ENCODE peak calls at places on chromosomes 12 and 14, in five cellular contexts. K is foreskin fibroblast, T is Peyer's patch, Y is cardiac muscle cell, W is OCI-LY7. Z is an unnamed sample.
A peak's percentile ranks its signal among the peaks of the same experiment; 100 is the strongest.

GRCh38 chr12:6092784-6093722 is 31.4 kb downstream of the VWF start:
- DNase-seq in K (peak; percentile 95), Y (no peak), T (peak; percentile 81), W (no peak), Z (no peak)

GRCh38 chr14:24785698-24786097 is 151.7 kb upstream of the GZMB start:
- DNase-seq in K (no peak), Y (no peak), W (no peak), T (no peak), Z (no peak)

GRCh38 chr14:98952595-98953325 is 319.2 kb downstream of the BCL11B start:
- DNase-seq in K (peak; percentile 15), W (no peak), T (no peak), Y (no peak), Z (no peak)

GRCh38 chr12:124338448-124338847 is 43.6 kb downstream of the RFLNA start:
- DNase-seq in T (no peak), K (no peak), W (no peak), Y (no peak), Z (no peak)

GRCh38 chr12:103846415-103846814 is 5.4 kb upstream of the NT5DC3 start:
- DNase-seq in K (no peak), Y (no peak), W (no peak), T (no peak), Z (no peak)

GRCh38 chr14:68468437-68469207 is 324.2 kb downstream of the ZFP36L1 start:
- DNase-seq in W (no peak), K (peak; percentile 37), T (peak; percentile 73), Y (no peak), Z (peak; percentile 4)

GRCh38 chr12:103036581-103037214 is 79.2 kb downstream of the ASCL1 start:
- DNase-seq in T (no peak), W (no peak), Y (no peak), K (no peak), Z (no peak)

GRCh38 chr12:131493068-131493826 is 217.6 kb upstream of the SFSWAP start:
- DNase-seq in W (no peak), Y (no peak), T (no peak), K (no peak), Z (no peak)

GRCh38 chr12:42372154-42372791 is 46.3 kb downstream of the PPHLN1 start:
- DNase-seq in T (no peak), K (peak; percentile 59), Y (peak; percentile 65), W (peak; percentile 76), Z (peak; percentile 55)

GRCh38 chr12:115966376-115966775 is 311.1 kb downstream of the MED13L start:
- DNase-seq in Y (no peak), T (no peak), K (no peak), W (no peak), Z (no peak)

GRCh38 chr14:80434574-80435321 is 223.4 kb upstream of the DIO2 start:
- DNase-seq in T (no peak), Y (no peak), W (no peak), K (no peak), Z (no peak)

GRCh38 chr12:117064049-117064448 is 35.2 kb downstream of the TESC start:
- DNase-seq in W (no peak), K (no peak), Y (no peak), T (no peak), Z (no peak)

GRCh38 chr12:47818701-47819543 is 781 bp downstream of the HDAC7 start:
- DNase-seq in T (peak; percentile 83), Y (peak; percentile 56), K (peak; percentile 76), W (peak; percentile 64), Z (no peak)

GRCh38 chr12:82407481-82407880 is 49.2 kb downstream of the METTL25 start:
- DNase-seq in T (no peak), K (no peak), Y (no peak), W (no peak), Z (no peak)

GRCh38 chr12:130398089-130398848 is 60.6 kb downstream of the PIWIL1 start:
- DNase-seq in K (no peak), T (no peak), W (no peak), Y (no peak), Z (no peak)

GRCh38 chr12:126663304-126664094 is 1598.3 kb downstream of the AACS start:
- DNase-seq in W (peak; percentile 32), Y (peak; percentile 30), K (peak; percentile 7), T (no peak), Z (no peak)

GRCh38 chr12:24172031-24172772 is 222.7 kb upstream of the SOX5 start:
- DNase-seq in T (no peak), K (no peak), Y (no peak), W (no peak), Z (no peak)

GRCh38 chr14:59632381-59632780 is 55.8 kb upstream of the CCDC175 start:
- DNase-seq in Y (peak; percentile 30), W (peak; percentile 15), T (peak; percentile 63), K (peak; percentile 48), Z (no peak)

GRCh38 chr12:56256326-56256960 is 1.7 kb downstream of the ANKRD52 start:
- DNase-seq in T (no peak), K (peak; percentile 79), W (no peak), Y (no peak), Z (no peak)

GRCh38 chr14:30389134-30389900 is 169.6 kb upstream of the G2E3 start:
- DNase-seq in W (no peak), K (peak; percentile 47), Y (no peak), T (no peak), Z (no peak)

GRCh38 chr12:62646566-62646965 is 179.9 kb downstream of the MON2 start:
- DNase-seq in T (no peak), Y (no peak), W (no peak), K (no peak), Z (no peak)

GRCh38 chr12:26728205-26729050 is 104.6 kb downstream of the ITPR2 start:
- DNase-seq in Y (no peak), K (no peak), W (no peak), T (no peak), Z (no peak)

GRCh38 chr12:31034372-31034771 is 39.3 kb upstream of the DDX11 start:
- DNase-seq in W (no peak), K (no peak), T (no peak), Y (no peak), Z (no peak)

GRCh38 chr12:130970165-130970907 is 16.6 kb downstream of the ADGRD1 start:
- DNase-seq in W (peak; percentile 66), T (peak; percentile 31), Y (no peak), K (no peak), Z (no peak)

GRCh38 chr12:15336772-15337553 is 14.7 kb downstream of the PTPRO start:
- DNase-seq in Y (no peak), K (peak; percentile 75), T (no peak), W (no peak), Z (no peak)

GRCh38 chr12:130433411-130433810 is 95.7 kb downstream of the PIWIL1 start:
- DNase-seq in K (no peak), Y (no peak), T (no peak), W (no peak), Z (no peak)

GRCh38 chr14:43215524-43215923 is 1291.6 kb downstream of the FSCB start:
- DNase-seq in Y (no peak), W (no peak), T (no peak), K (no peak), Z (no peak)

GRCh38 chr14:61229475-61229888 is 51.7 kb downstream of the TMEM30B start:
- DNase-seq in K (no peak), T (no peak), W (no peak), Y (peak; percentile 10), Z (no peak)

GRCh38 chr12:88578821-88579518 is 1.3 kb downstream of the KITLG start:
- DNase-seq in W (no peak), K (peak; percentile 73), Y (peak; percentile 38), T (peak; percentile 55), Z (no peak)

GRCh38 chr12:89468648-89469326 is 55.8 kb downstream of the GALNT4 start:
- DNase-seq in K (no peak), T (no peak), W (peak; percentile 15), Y (no peak), Z (peak; percentile 43)

GRCh38 chr12:93097417-93097816 is 168.3 kb upstream of the EEA1 start:
- DNase-seq in Y (no peak), K (no peak), W (no peak), T (no peak), Z (no peak)

GRCh38 chr14:55026441-55026792 is 482 bp downstream of the WDHD1 start:
- DNase-seq in K (peak; percentile 29), W (no peak), Y (no peak), T (no peak), Z (no peak)
- H3K4me3 ChIP-seq in K (peak overlapping the region; percentile 72), W (peak overlapping the region; percentile 81), Y (peak overlapping the region; percentile 62), T (peak overlapping the region; percentile 84), Z (peak overlapping the region; percentile 62)

GRCh38 chr12:81078469-81079196 is 754 bp downstream of the ACSS3 start:
- DNase-seq in W (no peak), T (peak; percentile 58), Y (peak; percentile 37), K (peak; percentile 87), Z (no peak)
- H3K4me3 ChIP-seq in W (no peak overlapping the region), T (peak overlapping the region; percentile 58), Y (peak overlapping the region; percentile 62), K (peak overlapping the region; percentile 66), Z (no peak overlapping the region)

GRCh38 chr14:28280997-28281598 is 485.5 kb upstream of the FOXG1 start:
- DNase-seq in K (no peak), Y (no peak), W (no peak), T (no peak), Z (no peak)

DNA sequence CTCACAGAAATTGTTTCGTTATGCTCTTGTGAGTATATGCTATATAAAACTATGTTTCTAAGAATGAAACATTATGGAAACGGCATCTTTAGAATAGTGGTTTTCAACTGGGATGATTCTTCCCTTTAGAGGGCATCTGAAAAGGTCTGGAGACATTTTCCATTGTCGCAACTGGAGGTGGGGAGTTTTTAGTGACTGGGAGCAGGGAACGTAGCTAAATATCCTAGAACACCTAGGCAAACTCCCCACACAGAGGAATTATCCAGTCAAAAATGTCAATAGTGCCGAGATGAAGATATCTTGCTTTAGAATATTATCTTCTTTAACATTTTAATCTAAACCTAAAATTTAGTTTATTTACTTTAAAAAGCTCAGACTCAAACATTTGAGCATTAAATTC is 486.1 kb upstream of the FOXG1 start:
- DNase-seq in T (no peak), Y (no peak), K (no peak), W (no peak), Z (no peak)
- H3K4me3 ChIP-seq in T (no peak overlapping the region), Y (no peak overlapping the region), K (no peak overlapping the region), W (no peak overlapping the region), Z (no peak overlapping the region)

GRCh38 chr14:100664234-100664633 is 62.5 kb upstream of the DLK1 start:
- DNase-seq in T (no peak), Y (no peak), W (no peak), K (no peak), Z (no peak)

GRCh38 chr14:100665518-100666032 is 61.1 kb upstream of the DLK1 start:
- DNase-seq in K (peak; percentile 56), T (peak; percentile 83), Y (no peak), W (no peak), Z (no peak)

GRCh38 chr14:100664841-100665425 is 61.8 kb upstream of the DLK1 start:
- DNase-seq in K (peak; percentile 85), Y (no peak), W (no peak), T (no peak), Z (no peak)

GRCh38 chr14:100662850-100663527 is 63.7 kb upstream of the DLK1 start:
- DNase-seq in K (peak; percentile 81), T (peak; percentile 80), Y (peak; percentile 78), W (peak; percentile 65), Z (peak; percentile 42)

DNA sequence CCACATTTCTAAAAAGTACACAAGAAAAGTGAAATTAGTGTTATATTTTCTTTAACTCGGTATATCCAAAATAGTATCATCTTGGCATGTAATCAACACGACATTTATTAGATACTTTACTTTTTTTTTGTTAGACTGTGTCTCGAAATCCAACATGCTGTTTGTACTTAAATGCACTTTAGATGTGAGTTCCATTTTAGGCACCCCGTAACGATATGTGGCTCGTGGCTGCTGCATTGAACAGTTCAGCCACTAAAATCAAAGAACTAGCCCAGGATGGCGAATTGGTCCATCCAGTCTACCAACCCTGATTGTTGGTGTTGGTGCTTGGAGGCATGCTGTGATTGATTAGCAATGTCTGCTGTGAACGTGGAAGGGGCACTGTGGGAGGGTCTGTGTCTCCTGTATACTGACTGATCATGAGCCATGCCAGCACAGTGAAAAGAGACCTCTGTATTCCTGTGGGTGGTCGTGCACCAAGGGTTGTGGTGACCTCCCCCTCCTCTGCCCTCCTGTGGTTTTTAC is 63.1 kb upstream of the DLK1 start:
- DNase-seq in K (no peak), T (no peak), Y (no peak), W (no peak), Z (no peak)
- H3K4me3 ChIP-seq in K (no peak overlapping the region), T (no peak overlapping the region), Y (no peak overlapping the region), W (no peak overlapping the region), Z (no peak overlapping the region)

Z was measured in CD4-positive, alpha-beta memory T cell.